ENCODE peak calls at places on chromosomes 4 and X, in four cellular contexts. One of them, this sample, is unnamed.

GRCh38 chrX:132093239-132093860 is 34.5 kb downstream of the FRMD7 start:
- DNase-seq in NCI-H460: no peak
- DNase-seq in activated naive CD4-positive, alpha-beta T cell treated with anti-CD3 and anti-CD28 coated beads, Interleukin-2, amount 10 ng/mL, durations not matched to agents 7 days and 5 days: no peak
- DNase-seq in left lobe of liver: no peak
- DNase-seq in this sample: no peak

GRCh38 chrX:50470103-50471031 is at the start of gene DGKK:
- DNase-seq in activated naive CD4-positive, alpha-beta T cell treated with anti-CD3 and anti-CD28 coated beads, Interleukin-2, amount 10 ng/mL, durations not matched to agents 7 days and 5 days: no peak
- DNase-seq in left lobe of liver: no peak
- DNase-seq in NCI-H460: no peak
- DNase-seq in this sample: peak; percentile 64

GRCh38 chr4:97525236-97525635 is 618.0 kb downstream of the STPG2 start:
- DNase-seq in left lobe of liver: no peak
- DNase-seq in NCI-H460: no peak
- DNase-seq in activated naive CD4-positive, alpha-beta T cell treated with anti-CD3 and anti-CD28 coated beads, Interleukin-2, amount 10 ng/mL, durations not matched to agents 7 days and 5 days: no peak
- DNase-seq in this sample: no peak

GRCh38 chr4:168633071-168633470 is 136.2 kb downstream of the PALLD start:
- DNase-seq in left lobe of liver: no peak
- DNase-seq in activated naive CD4-positive, alpha-beta T cell treated with anti-CD3 and anti-CD28 coated beads, Interleukin-2, amount 10 ng/mL, durations not matched to agents 7 days and 5 days: no peak
- DNase-seq in NCI-H460: no peak
- DNase-seq in this sample: no peak

GRCh38 chr4:169248645-169249044 is 22.1 kb downstream of the SH3RF1 start:
- DNase-seq in NCI-H460: no peak
- DNase-seq in activated naive CD4-positive, alpha-beta T cell treated with anti-CD3 and anti-CD28 coated beads, Interleukin-2, amount 10 ng/mL, durations not matched to agents 7 days and 5 days: no peak
- DNase-seq in left lobe of liver: no peak
- DNase-seq in this sample: no peak

GRCh38 chrX:12971282-12972003 is 3.5 kb upstream of the TMSB4X start:
- DNase-seq in left lobe of liver: peak; percentile 61
- DNase-seq in NCI-H460: no peak
- DNase-seq in activated naive CD4-positive, alpha-beta T cell treated with anti-CD3 and anti-CD28 coated beads, Interleukin-2, amount 10 ng/mL, durations not matched to agents 7 days and 5 days: peak; percentile 67
- DNase-seq in this sample: peak; percentile 82

GRCh38 chr4:1872918-1873269 is 1.7 kb downstream of the NSD2 start:
- DNase-seq in activated naive CD4-positive, alpha-beta T cell treated with anti-CD3 and anti-CD28 coated beads, Interleukin-2, amount 10 ng/mL, durations not matched to agents 7 days and 5 days: peak; percentile 39
- DNase-seq in NCI-H460: no peak
- DNase-seq in left lobe of liver: no peak
- DNase-seq in this sample: no peak

GRCh38 chr4:153426207-153426886 is 39.8 kb upstream of the TMEM131L start:
- DNase-seq in activated naive CD4-positive, alpha-beta T cell treated with anti-CD3 and anti-CD28 coated beads, Interleukin-2, amount 10 ng/mL, durations not matched to agents 7 days and 5 days: no peak
- DNase-seq in left lobe of liver: no peak
- DNase-seq in NCI-H460: no peak
- DNase-seq in this sample: no peak

GRCh38 chrX:50988649-50989048 is 78.1 kb downstream of the BMP15 start:
- DNase-seq in activated naive CD4-positive, alpha-beta T cell treated with anti-CD3 and anti-CD28 coated beads, Interleukin-2, amount 10 ng/mL, durations not matched to agents 7 days and 5 days: peak; percentile 21
- DNase-seq in NCI-H460: peak; percentile 26
- DNase-seq in left lobe of liver: no peak
- DNase-seq in this sample: no peak

GRCh38 chr4:101824500-101824899 is 34.0 kb downstream of the BANK1 start:
- DNase-seq in left lobe of liver: no peak
- DNase-seq in NCI-H460: no peak
- DNase-seq in activated naive CD4-positive, alpha-beta T cell treated with anti-CD3 and anti-CD28 coated beads, Interleukin-2, amount 10 ng/mL, durations not matched to agents 7 days and 5 days: no peak
- DNase-seq in this sample: no peak

GRCh38 chr4:6767341-6767724 is 15.2 kb upstream of the KIAA0232 start:
- DNase-seq in activated naive CD4-positive, alpha-beta T cell treated with anti-CD3 and anti-CD28 coated beads, Interleukin-2, amount 10 ng/mL, durations not matched to agents 7 days and 5 days: no peak
- DNase-seq in NCI-H460: no peak
- DNase-seq in left lobe of liver: no peak
- DNase-seq in this sample: no peak

GRCh38 chrX:121733514-121733913 is 686.1 kb downstream of the GLUD2 start:
- DNase-seq in activated naive CD4-positive, alpha-beta T cell treated with anti-CD3 and anti-CD28 coated beads, Interleukin-2, amount 10 ng/mL, durations not matched to agents 7 days and 5 days: no peak
- DNase-seq in left lobe of liver: no peak
- DNase-seq in NCI-H460: no peak
- DNase-seq in this sample: no peak

GRCh38 chr4:54539500-54540029 is 118.2 kb upstream of the KIT start:
- DNase-seq in NCI-H460: peak; percentile 8
- DNase-seq in left lobe of liver: peak; percentile 47
- DNase-seq in activated naive CD4-positive, alpha-beta T cell treated with anti-CD3 and anti-CD28 coated beads, Interleukin-2, amount 10 ng/mL, durations not matched to agents 7 days and 5 days: peak; percentile 21
- DNase-seq in this sample: peak; percentile 85

GRCh38 chr4:98659106-98659592 is 738 bp upstream of the TSPAN5 start:
- DNase-seq in NCI-H460: no peak
- DNase-seq in activated naive CD4-positive, alpha-beta T cell treated with anti-CD3 and anti-CD28 coated beads, Interleukin-2, amount 10 ng/mL, durations not matched to agents 7 days and 5 days: no peak
- DNase-seq in left lobe of liver: no peak
- DNase-seq in this sample: no peak

GRCh38 chr4:118964891-118965411 is 76.3 kb downstream of the SYNPO2 start:
- DNase-seq in left lobe of liver: no peak
- DNase-seq in activated naive CD4-positive, alpha-beta T cell treated with anti-CD3 and anti-CD28 coated beads, Interleukin-2, amount 10 ng/mL, durations not matched to agents 7 days and 5 days: no peak
- DNase-seq in NCI-H460: no peak
- DNase-seq in this sample: no peak

GRCh38 chr4:58081356-58081755 is 971.2 kb upstream of the IGFBP7 start:
- DNase-seq in activated naive CD4-positive, alpha-beta T cell treated with anti-CD3 and anti-CD28 coated beads, Interleukin-2, amount 10 ng/mL, durations not matched to agents 7 days and 5 days: no peak
- DNase-seq in left lobe of liver: no peak
- DNase-seq in NCI-H460: no peak
- DNase-seq in this sample: no peak

GRCh38 chrX:154751669-154752271 is 893 bp upstream of the GAB3 start:
- DNase-seq in left lobe of liver: no peak
- DNase-seq in activated naive CD4-positive, alpha-beta T cell treated with anti-CD3 and anti-CD28 coated beads, Interleukin-2, amount 10 ng/mL, durations not matched to agents 7 days and 5 days: no peak
- DNase-seq in NCI-H460: no peak
- DNase-seq in this sample: no peak

GRCh38 chr4:56512166-56512565 is 6.6 kb downstream of the ARL9 start:
- DNase-seq in left lobe of liver: no peak
- DNase-seq in activated naive CD4-positive, alpha-beta T cell treated with anti-CD3 and anti-CD28 coated beads, Interleukin-2, amount 10 ng/mL, durations not matched to agents 7 days and 5 days: no peak
- DNase-seq in NCI-H460: no peak
- DNase-seq in this sample: no peak

GRCh38 chrX:17535229-17535628 is 160.2 kb downstream of the NHS start:
- DNase-seq in left lobe of liver: peak; percentile 47
- DNase-seq in activated naive CD4-positive, alpha-beta T cell treated with anti-CD3 and anti-CD28 coated beads, Interleukin-2, amount 10 ng/mL, durations not matched to agents 7 days and 5 days: peak; percentile 52
- DNase-seq in NCI-H460: no peak
- DNase-seq in this sample: no peak

GRCh38 chr4:40514409-40515025 is 115.1 kb downstream of the RBM47 start:
- DNase-seq in activated naive CD4-positive, alpha-beta T cell treated with anti-CD3 and anti-CD28 coated beads, Interleukin-2, amount 10 ng/mL, durations not matched to agents 7 days and 5 days: no peak
- DNase-seq in NCI-H460: no peak
- DNase-seq in left lobe of liver: peak; percentile 79
- DNase-seq in this sample: no peak

GRCh38 chrX:9525511-9526248 is 60.8 kb downstream of the TBL1X start:
- DNase-seq in NCI-H460: no peak
- DNase-seq in left lobe of liver: no peak
- DNase-seq in activated naive CD4-positive, alpha-beta T cell treated with anti-CD3 and anti-CD28 coated beads, Interleukin-2, amount 10 ng/mL, durations not matched to agents 7 days and 5 days: no peak
- DNase-seq in this sample: no peak

GRCh38 chrX:49191033-49191871 is 5.1 kb upstream of the PRICKLE3 start:
- DNase-seq in activated naive CD4-positive, alpha-beta T cell treated with anti-CD3 and anti-CD28 coated beads, Interleukin-2, amount 10 ng/mL, durations not matched to agents 7 days and 5 days: peak; percentile 90
- DNase-seq in NCI-H460: peak; percentile 99
- DNase-seq in left lobe of liver: peak; percentile 91
- DNase-seq in this sample: peak; percentile 94

GRCh38 chr4:7806080-7806630 is 133.5 kb downstream of the AFAP1 start:
- DNase-seq in NCI-H460: peak; percentile 82
- DNase-seq in activated naive CD4-positive, alpha-beta T cell treated with anti-CD3 and anti-CD28 coated beads, Interleukin-2, amount 10 ng/mL, durations not matched to agents 7 days and 5 days: no peak
- DNase-seq in left lobe of liver: peak; percentile 42
- DNase-seq in this sample: peak; percentile 70

GRCh38 chr4:168713193-168713592 is 216.3 kb downstream of the PALLD start:
- DNase-seq in NCI-H460: no peak
- DNase-seq in activated naive CD4-positive, alpha-beta T cell treated with anti-CD3 and anti-CD28 coated beads, Interleukin-2, amount 10 ng/mL, durations not matched to agents 7 days and 5 days: no peak
- DNase-seq in left lobe of liver: no peak
- DNase-seq in this sample: no peak

GRCh38 chrX:71870337-71871098 is 40.1 kb upstream of the NHSL2 start:
- DNase-seq in activated naive CD4-positive, alpha-beta T cell treated with anti-CD3 and anti-CD28 coated beads, Interleukin-2, amount 10 ng/mL, durations not matched to agents 7 days and 5 days: no peak
- DNase-seq in NCI-H460: peak; percentile 18
- DNase-seq in left lobe of liver: no peak
- DNase-seq in this sample: no peak

GRCh38 chr4:67713531-67714247 is 12.7 kb upstream of the UBA6 start:
- DNase-seq in left lobe of liver: no peak
- DNase-seq in NCI-H460: no peak
- DNase-seq in activated naive CD4-positive, alpha-beta T cell treated with anti-CD3 and anti-CD28 coated beads, Interleukin-2, amount 10 ng/mL, durations not matched to agents 7 days and 5 days: no peak
- DNase-seq in this sample: no peak

GRCh38 chr4:137471895-137472294 is 60.4 kb downstream of the PCDH18 start:
- DNase-seq in NCI-H460: peak; percentile 4
- DNase-seq in left lobe of liver: no peak
- DNase-seq in activated naive CD4-positive, alpha-beta T cell treated with anti-CD3 and anti-CD28 coated beads, Interleukin-2, amount 10 ng/mL, durations not matched to agents 7 days and 5 days: no peak
- DNase-seq in this sample: no peak

GRCh38 chr4:45550766-45551366 is 573.0 kb downstream of the GABRG1 start:
- DNase-seq in activated naive CD4-positive, alpha-beta T cell treated with anti-CD3 and anti-CD28 coated beads, Interleukin-2, amount 10 ng/mL, durations not matched to agents 7 days and 5 days: no peak
- DNase-seq in NCI-H460: peak; percentile 12
- DNase-seq in left lobe of liver: no peak
- DNase-seq in this sample: no peak

GRCh38 chr4:88107406-88108107 is 50.9 kb downstream of the ABCG2 start:
- DNase-seq in NCI-H460: peak; percentile 76
- DNase-seq in left lobe of liver: peak; percentile 90
- DNase-seq in activated naive CD4-positive, alpha-beta T cell treated with anti-CD3 and anti-CD28 coated beads, Interleukin-2, amount 10 ng/mL, durations not matched to agents 7 days and 5 days: no peak
- DNase-seq in this sample: no peak